ENCODE peak calls at places on chromosomes 12 and 14, in six cellular contexts. U, S, O, K, B and W are unnamed samples. For H3K9me3, the result is how much of the 10 kb centered on the place peaks cover.

GRCh38 chr12:65497645-65498044 is 219.2 kb downstream of the MSRB3 start:
- DNase-seq in K (peak), B (no peak), U (no peak), O (no peak), S (no peak), W (no peak)

GRCh38 chr12:40446385-40446784 is 221.6 kb downstream of the LRRK2 start:
- DNase-seq in O (no peak), S (peak), B (no peak), K (no peak), U (no peak), W (no peak)

GRCh38 chr14:69500736-69501135 is 16.2 kb downstream of the PLEKHD1 start:
- DNase-seq in U (no peak), K (no peak), B (no peak), O (no peak), S (no peak), W (no peak)

GRCh38 chr14:104383931-104384775 is 195.4 kb upstream of the C14orf180 start:
- DNase-seq in U (no peak), K (no peak), O (no peak), B (no peak), S (no peak), W (peak)

GRCh38 chr14:105899657-105900397 is 373.4 kb downstream of the TMEM121 start:
- DNase-seq in K (no peak), B (no peak), S (no peak), U (no peak), O (no peak), W (no peak)

GRCh38 chr12:126390969-126391566 is 1325.8 kb downstream of the AACS start:
- DNase-seq in S (no peak), O (no peak), U (no peak), B (no peak), K (peak), W (no peak)

GRCh38 chr14:79018846-79019245 is 848.7 kb downstream of the NRXN3 start:
- DNase-seq in S (no peak), B (no peak), O (no peak), U (no peak), K (peak), W (no peak)

GRCh38 chr12:13376627-13377373 is 180.3 kb downstream of the EMP1 start:
- DNase-seq in K (no peak), S (no peak), U (no peak), O (no peak), B (no peak), W (no peak)

GRCh38 chr12:122395319-122395718 is 27.1 kb downstream of the CLIP1 start:
- DNase-seq in S (no peak), U (no peak), O (no peak), B (no peak), K (peak), W (no peak)

GRCh38 chr12:111581434-111582132 is 17.5 kb downstream of the ATXN2 start:
- DNase-seq in K (no peak), O (no peak), B (no peak), U (no peak), S (no peak), W (no peak)

GRCh38 chr12:55716582-55717396 is 943 bp downstream of the BLOC1S1 start:
- DNase-seq in U (no peak), K (no peak), B (no peak), S (no peak), O (no peak), W (no peak)

GRCh38 chr12:123960029-123960428 is 12.6 kb downstream of the CCDC92 start:
- DNase-seq in K (no peak), U (no peak), B (no peak), O (no peak), S (no peak), W (no peak)

GRCh38 chr12:5191803-5192538 is 148.3 kb downstream of the KCNA5 start:
- DNase-seq in U (no peak), K (no peak), B (no peak), S (no peak), O (no peak), W (no peak)

GRCh38 chr12:93279849-93280412 is 97.8 kb upstream of the NUDT4 start:
- DNase-seq in K (no peak), O (no peak), S (no peak), U (no peak), B (no peak), W (peak)

GRCh38 chr12:90977224-90977623 is 22.2 kb upstream of the CCER1 start:
- DNase-seq in B (no peak), O (no peak), S (no peak), U (no peak), K (no peak), W (no peak)

GRCh38 chr12:93824514-93825500 is 147.6 kb downstream of the CRADD start:
- DNase-seq in K (no peak), B (no peak), U (no peak), S (no peak), O (no peak), W (no peak)

GRCh38 chr12:89064780-89065179 is 287.5 kb downstream of the DUSP6 start:
- DNase-seq in K (no peak), B (no peak), S (no peak), U (no peak), O (no peak), W (no peak)

GRCh38 chr12:94305293-94305957 is 154.2 kb downstream of the CEP83 start:
- DNase-seq in S (no peak), O (no peak), K (peak), B (no peak), U (no peak), W (no peak)

GRCh38 chr14:61563880-61564622 is 131.3 kb upstream of the HIF1A start:
- DNase-seq in K (no peak), U (peak), O (no peak), S (no peak), B (no peak), W (no peak)

GRCh38 chr12:2893007-2893406 is 2.3 kb downstream of the TULP3 start:
- DNase-seq in O (no peak), U (peak), B (no peak), S (peak), K (peak), W (no peak)

GRCh38 chr12:118694128-118694775 is 287.1 kb upstream of the SRRM4 start:
- DNase-seq in S (no peak), B (no peak), U (no peak), K (no peak), O (no peak), W (no peak)

GRCh38 chr14:102047808-102048540 is 38.9 kb downstream of the HSP90AA1 start:
- DNase-seq in U (no peak), S (no peak), K (no peak), B (no peak), O (no peak), W (no peak)

GRCh38 chr14:51929920-51930682 is 59.2 kb upstream of the RTRAF start:
- DNase-seq in B (no peak), U (no peak), S (no peak), O (no peak), K (no peak), W (no peak)

GRCh38 chr12:113650476-113650875 is 178.8 kb upstream of the LHX5 start:
- DNase-seq in U (no peak), B (no peak), S (no peak), K (no peak), O (no peak), W (no peak)

GRCh38 chr12:121748571-121749265 is 36.2 kb downstream of the TMEM120B start:
- DNase-seq in O (no peak), K (peak), S (peak), U (no peak), B (no peak), W (peak)

GRCh38 chr12:121238086-121238485 is 28.2 kb downstream of the P2RX4 start:
- DNase-seq in U (no peak), O (no peak), B (no peak), K (no peak), S (no peak), W (no peak)

GRCh38 chr12:69630191-69630590 is 19.5 kb upstream of the LRRC10 start:
- DNase-seq in O (no peak), U (no peak), B (no peak), K (no peak), S (no peak), W (no peak)

GRCh38 chr14:72024043-72024407 is 91.8 kb downstream of the RGS6 start:
- DNase-seq in O (no peak), B (no peak), K (peak), S (peak), U (no peak), W (peak)

GRCh38 chr12:30862486-30862885 is 64.1 kb upstream of the TSPAN11 start:
- DNase-seq in U (no peak), S (peak), K (peak), O (no peak), B (no peak), W (peak)

GRCh38 chr12:72889791-72890190 is 617.6 kb downstream of the TRHDE start:
- DNase-seq in B (no peak), S (no peak), K (no peak), U (no peak), O (no peak), W (no peak)

GRCh38 chr14:81221579-81222102 is 882 bp upstream of the GTF2A1 start:
- DNase-seq in B (no peak), K (peak), O (no peak), U (no peak), S (peak), W (no peak)

GRCh38 chr14:77040995-77041744 is 12.7 kb upstream of the IRF2BPL start:
- DNase-seq in U (no peak), S (no peak), B (no peak), K (no peak), O (no peak), W (no peak)

GRCh38 chr12:75813066-75813465 is 218.5 kb downstream of the PHLDA1 start:
- DNase-seq in O (no peak), S (no peak), U (no peak), K (no peak), B (no peak), W (no peak)

GRCh38 chr14:34982421-34983147 is at the start of gene SRP54:
- DNase-seq in S (peak), O (peak), U (peak), K (peak), B (peak), W (peak)
- TF ChIP-seq CTCF in S (no peak), O (no peak), U (no peak), K (peak), B (no peak), W (peak)

GRCh38 chr12:104480012-104480411 is 23.3 kb downstream of the CHST11 start:
- DNase-seq in B (no peak), O (no peak), S (no peak), U (no peak), K (no peak), W (no peak)

GRCh38 chr12:104478396-104479140 is 21.8 kb downstream of the CHST11 start:
- DNase-seq in B (no peak), O (peak), K (peak), U (no peak), S (no peak), W (no peak)

GRCh38 chr12:104477812-104478388 is 21.2 kb downstream of the CHST11 start:
- DNase-seq in B (no peak), K (no peak), U (no peak), O (no peak), S (no peak), W (no peak)

GRCh38 chr12:104480826-104481457 is 24.2 kb downstream of the CHST11 start:
- DNase-seq in O (peak), S (no peak), K (peak), B (no peak), U (peak), W (no peak)

DNA sequence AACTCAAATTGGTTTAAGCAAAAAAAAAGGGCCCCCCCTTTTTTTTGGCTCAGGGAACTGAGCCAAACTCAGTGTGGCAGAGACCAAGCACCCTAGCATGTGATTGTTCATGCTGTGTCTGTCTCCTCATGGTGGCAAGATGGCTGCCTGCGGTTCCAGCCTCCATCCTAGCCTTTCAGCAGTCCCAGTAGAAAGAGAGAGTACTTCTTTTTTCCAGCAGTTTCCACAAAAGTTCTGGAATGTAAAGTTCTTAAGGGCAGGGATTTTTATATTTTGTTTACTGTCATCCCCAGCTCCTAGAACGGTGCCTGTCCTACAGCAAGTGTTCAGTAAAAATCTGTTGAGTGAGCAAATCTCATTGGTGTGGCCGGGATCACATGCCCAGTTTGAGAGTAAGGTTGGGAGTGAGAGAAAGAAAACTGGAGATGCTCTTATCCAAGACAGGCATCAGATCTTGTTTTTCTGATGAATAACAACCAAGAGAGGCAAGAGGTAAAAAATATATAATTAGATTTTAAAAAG is 22.5 kb downstream of the CHST11 start:
- DNase-seq in S (no peak), B (no peak), U (no peak), O (no peak), K (no peak), W (no peak)
- H3K9me3 ChIP-seq in S (under half), B (under half), U (under half), O (under half), K (under half), W (under half)

GRCh38 chr12:96636895-96637294 is 147.5 kb downstream of the CFAP54 start:
- DNase-seq in B (no peak), K (no peak), O (no peak), S (no peak), U (no peak), W (no peak)
- TF ChIP-seq CTCF in B (no peak), K (no peak), O (no peak), S (no peak), U (no peak), W (no peak)

DNA sequence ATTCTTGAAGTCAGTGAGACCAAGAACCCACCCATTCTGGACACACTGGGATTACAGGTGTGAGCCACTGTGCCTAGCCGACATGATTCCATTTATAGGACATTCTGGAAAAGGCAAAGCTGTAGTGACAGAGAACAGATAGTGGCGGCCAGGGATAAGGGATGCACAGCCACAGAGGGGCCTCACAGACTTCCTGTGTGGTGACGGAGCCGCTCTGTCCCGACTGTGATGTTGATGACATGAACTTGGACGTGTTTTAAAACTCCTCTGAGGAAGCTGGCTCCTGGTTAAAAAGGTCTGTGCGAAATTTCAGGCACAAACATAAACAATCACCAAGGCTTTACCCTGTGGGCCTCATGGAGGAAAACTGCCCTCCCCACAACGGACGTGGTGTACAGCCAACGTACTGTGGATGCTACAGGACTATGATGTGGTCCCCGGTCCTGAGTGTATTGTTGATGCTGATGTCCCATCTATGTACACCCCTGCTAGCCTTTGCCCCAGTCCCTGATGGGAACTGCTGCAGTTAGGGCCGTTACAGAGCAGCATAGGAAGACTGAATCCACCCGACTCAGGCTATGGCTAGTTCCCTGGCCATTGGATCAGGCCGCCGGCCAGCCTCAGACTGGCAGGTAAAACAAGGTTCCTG is 15.9 kb downstream of the ZNF605 start:
- DNase-seq in S (no peak), O (no peak), B (no peak), U (no peak), K (no peak), W (no peak)
- H3K9me3 ChIP-seq in S (under half), O (half or more), B (half or more), U (half or more), K (under half), W (under half)

GRCh38 chr14:35940291-35940690 is 114.2 kb downstream of the BRMS1L start:
- DNase-seq in O (no peak), S (no peak), K (no peak), U (no peak), B (no peak), W (no peak)
- TF ChIP-seq CTCF in O (no peak), S (no peak), K (no peak), U (no peak), B (no peak), W (no peak)

DNA sequence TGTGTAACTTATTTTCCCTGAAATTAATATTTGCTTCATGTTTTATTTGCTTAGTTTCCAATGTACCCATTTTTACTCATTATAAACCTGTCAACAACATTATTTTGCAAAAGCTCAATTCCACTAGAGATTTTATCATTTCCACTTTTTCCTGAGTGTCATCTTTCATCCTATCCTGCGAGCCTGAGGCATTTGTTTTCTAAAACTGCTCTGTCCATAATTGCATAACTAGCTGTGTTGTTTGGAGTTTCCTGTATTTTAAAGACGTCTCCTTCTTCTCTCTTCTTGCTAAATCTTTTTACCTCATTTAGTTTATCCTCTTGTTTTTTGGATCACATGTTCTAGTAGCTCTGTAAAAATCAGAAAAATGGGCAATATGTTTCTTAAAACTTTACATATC is 332.7 kb upstream of the NOVA1 start:
- DNase-seq in U (no peak), S (no peak), O (no peak), B (no peak), K (no peak), W (no peak)
- H3K9me3 ChIP-seq in U (under half), S (under half), O (under half), B (under half), K (under half), W (under half)